ENCODE peak calls at places on chromosomes 1 and 21, in ten cellular contexts. F is GM20000, R is colonic mucosa, D is HFFc6, A is tibial nerve, X is PC-3, K is A549, M is foreskin fibroblast, V is heart right ventricle, H is fibroblast of mammary gland. Y is an unnamed sample.

GRCh38 chr1:228937851-228938247 is 202.6 kb downstream of the RHOU start:
- DNase-seq in F (no peak), R (no peak), D (no peak), A (no peak), X (no peak), K (no peak), M (no peak), V (peak; percentile 25), H (no peak), Y (no peak)

GRCh38 chr1:205351984-205352713 is 4.6 kb downstream of the KLHDC8A start:
- DNase-seq in F (no peak), R (peak; percentile 75), D (no peak), A (no peak), X (peak; percentile 58), K (no peak), M (no peak), V (no peak), H (peak; percentile 60), Y (no peak)

GRCh38 chr1:30868833-30869435 is 39.6 kb downstream of the SDC3 start:
- DNase-seq in F (peak; percentile 49), R (no peak), D (no peak), A (no peak), X (no peak), K (no peak), M (no peak), V (no peak), H (no peak), Y (peak; percentile 60)

GRCh38 chr1:186722711-186723309 is 42.6 kb upstream of the PTGS2 start:
- DNase-seq in F (peak; percentile 36), R (peak; percentile 31), D (peak; percentile 43), A (peak; percentile 65), X (peak; percentile 57), K (peak; percentile 26), M (peak; percentile 26), V (no peak), H (peak; percentile 59), Y (peak; percentile 43)

GRCh38 chr1:55604749-55605148 is 389.6 kb upstream of the USP24 start:
- DNase-seq in F (no peak), R (no peak), D (no peak), A (peak; percentile 22), X (no peak), K (no peak), M (no peak), V (no peak), H (no peak), Y (no peak)

GRCh38 chr1:182111496-182111895 is 50.0 kb upstream of the ZNF648 start:
- DNase-seq in F (no peak), R (peak; percentile 42), D (no peak), A (no peak), X (no peak), K (no peak), M (no peak), V (no peak), H (no peak), Y (no peak)

GRCh38 chr21:38567577-38568360 is 69.5 kb upstream of the ERG start:
- DNase-seq in F (no peak), R (no peak), D (peak; percentile 17), A (no peak), X (no peak), K (no peak), M (peak; percentile 23), V (no peak), H (peak; percentile 33), Y (no peak)

GRCh38 chr1:157218671-157219070 is 80.5 kb upstream of the ETV3 start:
- DNase-seq in F (no peak), R (no peak), D (no peak), A (no peak), X (no peak), K (no peak), M (no peak), V (no peak), H (no peak), Y (no peak)

GRCh38 chr1:37237948-37238347 is 203.6 kb upstream of the GRIK3 start:
- DNase-seq in F (no peak), R (no peak), D (no peak), A (no peak), X (no peak), K (no peak), M (no peak), V (no peak), H (no peak), Y (peak; percentile 4)

GRCh38 chr21:35291963-35292627 is 243.0 kb upstream of the RUNX1 start:
- DNase-seq in F (no peak), R (no peak), D (no peak), A (no peak), X (no peak), K (no peak), M (peak; percentile 5), V (no peak), H (peak; percentile 7), Y (no peak)

GRCh38 chr1:58065520-58065919 is 481.0 kb downstream of the OMA1 start:
- DNase-seq in F (peak; percentile 32), R (no peak), D (no peak), A (no peak), X (no peak), K (no peak), M (no peak), V (no peak), H (no peak), Y (peak; percentile 21)

GRCh38 chr1:198892065-198892464 is 253.2 kb downstream of the PTPRC start:
- DNase-seq in F (no peak), R (no peak), D (no peak), A (no peak), X (peak; percentile 19), K (no peak), M (peak; percentile 48), V (no peak), H (peak; percentile 47), Y (no peak)

DNA sequence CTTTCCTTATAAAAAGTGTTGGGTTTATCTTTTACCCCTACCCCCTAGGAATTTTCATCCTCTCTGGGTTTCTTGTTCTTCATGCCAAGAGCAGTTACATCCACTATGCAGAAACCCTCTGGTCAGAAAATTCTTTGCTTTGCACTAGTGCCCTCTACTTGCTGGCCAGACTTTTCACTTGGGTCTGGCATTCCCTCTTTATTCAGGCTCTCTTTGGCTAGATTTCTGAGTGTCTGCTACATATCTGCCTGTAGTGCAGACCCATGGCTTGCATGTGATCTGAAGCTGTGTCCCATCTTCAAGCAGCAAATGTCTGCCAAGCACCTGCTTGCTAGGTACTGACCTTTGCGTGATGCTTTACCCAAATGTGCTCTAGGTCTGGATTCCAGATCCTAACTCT is 237.0 kb downstream of the GPATCH2 start:
- DNase-seq in F (no peak), R (no peak), D (no peak), A (no peak), X (peak; percentile 52), K (no peak), M (no peak), V (no peak), H (no peak), Y (no peak)
- TF ChIP-seq CTCF in F (no peak), R (no peak), D (no peak), A (no peak), X (peak; percentile 56), K (no peak), M (no peak), V (no peak), H (no peak), Y (no peak)

GRCh38 chr1:77412794-77413530 is 131.1 kb downstream of the AK5 start:
- DNase-seq in F (no peak), R (no peak), D (no peak), A (no peak), X (no peak), K (no peak), M (no peak), V (no peak), H (no peak), Y (no peak)

GRCh38 chr1:77415585-77415984 is 133.8 kb downstream of the AK5 start:
- DNase-seq in F (no peak), R (no peak), D (no peak), A (no peak), X (no peak), K (no peak), M (no peak), V (no peak), H (no peak), Y (no peak)

GRCh38 chr1:77412069-77412793 is 130.4 kb downstream of the AK5 start:
- DNase-seq in F (no peak), R (no peak), D (peak; percentile 61), A (no peak), X (peak; percentile 92), K (peak; percentile 21), M (peak; percentile 61), V (no peak), H (peak; percentile 74), Y (no peak)

GRCh38 chr1:77413541-77414335 is 131.9 kb downstream of the AK5 start:
- DNase-seq in F (peak; percentile 27), R (no peak), D (no peak), A (no peak), X (no peak), K (no peak), M (no peak), V (no peak), H (no peak), Y (peak; percentile 8)

DNA sequence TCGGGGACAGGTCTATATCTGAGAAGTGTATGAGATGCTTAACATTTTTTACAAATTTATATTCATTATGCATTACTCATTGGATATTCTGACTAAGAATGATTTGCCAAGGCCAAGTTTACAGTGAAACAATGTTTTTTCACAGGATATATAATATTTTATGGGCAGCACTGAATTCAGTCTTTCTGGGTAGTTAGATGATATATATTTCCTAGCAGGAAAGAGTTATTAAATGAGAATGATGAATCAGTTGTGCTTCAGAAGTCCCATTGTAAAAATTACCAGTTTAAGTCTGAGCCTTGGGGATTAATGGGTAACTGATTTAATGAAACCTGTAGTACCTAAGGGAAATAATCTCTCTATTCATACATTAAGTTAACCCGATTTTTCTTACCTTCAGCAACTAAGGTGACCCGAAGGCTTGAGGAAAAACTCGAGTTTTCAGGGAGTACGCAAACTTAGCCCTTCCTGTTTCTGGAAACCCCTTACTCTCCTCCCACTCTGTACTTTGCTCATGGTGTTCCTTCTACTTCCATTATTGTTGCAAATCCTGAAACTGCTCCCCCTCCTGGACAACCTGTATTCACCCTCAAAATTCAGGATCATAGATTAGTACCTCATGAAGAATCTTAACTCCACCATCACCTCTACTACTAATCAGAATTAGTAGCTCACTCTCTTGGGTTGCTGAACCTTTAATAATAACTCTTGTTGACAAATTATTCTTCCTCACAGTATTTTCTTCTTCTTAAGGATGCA is 135.1 kb downstream of the AK5 start:
- DNase-seq in F (no peak), R (no peak), D (no peak), A (no peak), X (peak; percentile 68), K (no peak), M (no peak), V (no peak), H (peak; percentile 49), Y (no peak)
- TF ChIP-seq CTCF in F (no peak), R (peak; percentile 25), D (peak; percentile 78), A (no peak), X (peak; percentile 80), K (peak; percentile 32), M (peak; percentile 37), V (no peak), H (peak; percentile 52), Y (no peak)

GRCh38 chr1:53979712-53980450 is 33.7 kb downstream of the LRRC42 start:
- DNase-seq in F (no peak), R (no peak), D (no peak), A (no peak), X (no peak), K (no peak), M (no peak), V (no peak), H (no peak), Y (peak; percentile 46)
- TF ChIP-seq CTCF in F (no peak), R (no peak), D (no peak), A (no peak), X (no peak), K (no peak), M (no peak), V (no peak), H (no peak), Y (no peak)

GRCh38 chr1:91764471-91765115 is 121.4 kb downstream of the TGFBR3 start:
- DNase-seq in F (no peak), R (no peak), D (no peak), A (no peak), X (no peak), K (no peak), M (no peak), V (no peak), H (no peak), Y (no peak)
- TF ChIP-seq CTCF in F (no peak), R (no peak), D (no peak), A (no peak), X (no peak), K (no peak), M (no peak), V (no peak), H (no peak), Y (no peak)